ENCODE peak calls at places on chromosomes 5 and 9, in six cellular contexts. R, S, F, D, A and J are unnamed samples.

GRCh38 chr5:147576646-147577535 is 67.0 kb upstream of the DPYSL3 start:
- DNase-seq in R (peak), S (peak), F (peak), D (peak), A (peak), J (no peak)

GRCh38 chr5:157575096-157575872 is at the start of gene ADAM19:
- DNase-seq in R (peak), S (no peak), F (peak), D (peak), A (peak), J (no peak)

GRCh38 chr9:69674112-69674511 is 1.9 kb upstream of the APBA1 start:
- DNase-seq in R (no peak), S (no peak), F (no peak), D (no peak), A (no peak), J (no peak)

GRCh38 chr9:38068616-38068865 is 486 bp downstream of the SHB start:
- DNase-seq in R (peak), S (peak), F (peak), D (peak), A (no peak), J (no peak)

GRCh38 chr5:72624641-72625236 is 117.5 kb upstream of the ZNF366 start:
- DNase-seq in R (peak), S (no peak), F (no peak), D (no peak), A (no peak), J (no peak)

GRCh38 chr9:112846528-112847488 is 43.9 kb downstream of the SLC46A2 start:
- DNase-seq in R (no peak), S (no peak), F (no peak), D (no peak), A (no peak), J (no peak)

GRCh38 chr5:173242675-173243085 is 7.7 kb upstream of the NKX2-5 start:
- DNase-seq in R (no peak), S (no peak), F (no peak), D (peak), A (no peak), J (no peak)

GRCh38 chr5:39209924-39210323 is 9.4 kb downstream of the FYB1 start:
- DNase-seq in R (no peak), S (peak), F (no peak), D (peak), A (no peak), J (no peak)

GRCh38 chr5:68320094-68320986 is 104.8 kb downstream of the PIK3R1 start:
- DNase-seq in R (no peak), S (peak), F (peak), D (no peak), A (no peak), J (no peak)

GRCh38 chr5:127084656-127085055 is 11.4 kb upstream of the C5orf63 start:
- DNase-seq in R (no peak), S (no peak), F (no peak), D (no peak), A (no peak), J (no peak)

GRCh38 chr5:54083851-54084250 is 226.5 kb downstream of the ARL15 start:
- DNase-seq in R (no peak), S (no peak), F (no peak), D (no peak), A (no peak), J (no peak)

GRCh38 chr9:79233542-79233941 is 338.2 kb upstream of the TLE4 start:
- DNase-seq in R (no peak), S (no peak), F (no peak), D (no peak), A (no peak), J (no peak)

GRCh38 chr5:170482511-170482910 is 21.3 kb upstream of the KCNIP1 start:
- DNase-seq in R (no peak), S (no peak), F (no peak), D (no peak), A (no peak), J (no peak)

GRCh38 chr5:122292357-122292756 is 19.7 kb upstream of the SNCAIP start:
- DNase-seq in R (no peak), S (no peak), F (no peak), D (no peak), A (no peak), J (no peak)

GRCh38 chr9:37540634-37541033 is 35.5 kb downstream of the FBXO10 start:
- DNase-seq in R (no peak), S (peak), F (no peak), D (peak), A (peak), J (no peak)

GRCh38 chr9:130985606-130986162 is 23.3 kb upstream of the LAMC3 start:
- DNase-seq in R (no peak), S (no peak), F (no peak), D (no peak), A (no peak), J (no peak)

GRCh38 chr5:115541586-115541985 is 3.0 kb downstream of the FEM1C start:
- DNase-seq in R (no peak), S (no peak), F (no peak), D (no peak), A (no peak), J (no peak)

GRCh38 chr9:37693265-37693664 is 42.5 kb downstream of the FRMPD1 start:
- DNase-seq in R (no peak), S (no peak), F (no peak), D (no peak), A (no peak), J (no peak)

GRCh38 chr5:121630402-121630801 is 221.3 kb upstream of the FTMT start:
- DNase-seq in R (no peak), S (no peak), F (no peak), D (no peak), A (no peak), J (no peak)

GRCh38 chr5:168620807-168621206 is 41.6 kb upstream of the PANK3 start:
- DNase-seq in R (no peak), S (no peak), F (no peak), D (no peak), A (no peak), J (no peak)

GRCh38 chr5:8188874-8189588 is 320.1 kb downstream of the MTRR start:
- DNase-seq in R (no peak), S (peak), F (no peak), D (no peak), A (no peak), J (no peak)

GRCh38 chr5:146698651-146699050 is 179.9 kb downstream of the PPP2R2B start:
- DNase-seq in R (no peak), S (no peak), F (no peak), D (no peak), A (no peak), J (no peak)

GRCh38 chr5:128015978-128016377 is 67.6 kb upstream of the SLC12A2 start:
- DNase-seq in R (no peak), S (no peak), F (no peak), D (no peak), A (no peak), J (no peak)

GRCh38 chr5:115979628-115980041 is 17.4 kb downstream of the LVRN start:
- DNase-seq in R (no peak), S (no peak), F (no peak), D (no peak), A (no peak), J (no peak)

GRCh38 chr9:11871832-11872231 is 821.4 kb upstream of the TYRP1 start:
- DNase-seq in R (no peak), S (no peak), F (no peak), D (no peak), A (no peak), J (no peak)

GRCh38 chr5:132156413-132156812 is 71.2 kb downstream of the P4HA2 start:
- DNase-seq in R (no peak), S (no peak), F (no peak), D (no peak), A (no peak), J (no peak)

GRCh38 chr9:130003943-130004552 is 38.9 kb downstream of the FNBP1 start:
- DNase-seq in R (peak), S (no peak), F (no peak), D (no peak), A (no peak), J (no peak)

GRCh38 chr5:114678778-114679177 is 316.9 kb downstream of the KCNN2 start:
- DNase-seq in R (no peak), S (no peak), F (no peak), D (no peak), A (no peak), J (no peak)

GRCh38 chr9:68698943-68699509 is 6.0 kb upstream of the PIP5K1B start:
- DNase-seq in R (no peak), S (no peak), F (no peak), D (no peak), A (no peak), J (no peak)

GRCh38 chr5:103402861-103403260 is 144.3 kb downstream of the MACIR start:
- DNase-seq in R (no peak), S (no peak), F (no peak), D (no peak), A (no peak), J (no peak)

GRCh38 chr5:65925601-65926275 is 637 bp upstream of the ERBIN start:
- DNase-seq in R (peak), S (peak), F (peak), D (peak), A (peak), J (no peak)

GRCh38 chr5:55226934-55227737 is at the start of gene MCIDAS:
- DNase-seq in R (no peak), S (peak), F (peak), D (peak), A (peak), J (no peak)

GRCh38 chr5:9479361-9479760 is 66.5 kb downstream of the SEMA5A start:
- DNase-seq in R (no peak), S (no peak), F (no peak), D (no peak), A (no peak), J (no peak)

GRCh38 chr5:143145388-143145787 is 258.1 kb downstream of the NR3C1 start:
- DNase-seq in R (no peak), S (no peak), F (no peak), D (no peak), A (no peak), J (no peak)

GRCh38 chr5:143148461-143149170 is 254.9 kb downstream of the NR3C1 start:
- DNase-seq in R (no peak), S (no peak), F (no peak), D (no peak), A (no peak), J (no peak)

GRCh38 chr5:143147918-143148317 is 255.6 kb downstream of the NR3C1 start:
- DNase-seq in R (peak), S (no peak), F (no peak), D (no peak), A (no peak), J (no peak)

GRCh38 chr5:143146161-143146560 is 257.3 kb downstream of the NR3C1 start:
- DNase-seq in R (no peak), S (no peak), F (no peak), D (no peak), A (no peak), J (no peak)

GRCh38 chr5:143147382-143147781 is 256.1 kb downstream of the NR3C1 start:
- DNase-seq in R (no peak), S (no peak), F (no peak), D (no peak), A (no peak), J (no peak)
- H3K27ac ChIP-seq in R (no peak), S (peak), F (no peak), D (no peak), A (peak), J (peak)

DNA sequence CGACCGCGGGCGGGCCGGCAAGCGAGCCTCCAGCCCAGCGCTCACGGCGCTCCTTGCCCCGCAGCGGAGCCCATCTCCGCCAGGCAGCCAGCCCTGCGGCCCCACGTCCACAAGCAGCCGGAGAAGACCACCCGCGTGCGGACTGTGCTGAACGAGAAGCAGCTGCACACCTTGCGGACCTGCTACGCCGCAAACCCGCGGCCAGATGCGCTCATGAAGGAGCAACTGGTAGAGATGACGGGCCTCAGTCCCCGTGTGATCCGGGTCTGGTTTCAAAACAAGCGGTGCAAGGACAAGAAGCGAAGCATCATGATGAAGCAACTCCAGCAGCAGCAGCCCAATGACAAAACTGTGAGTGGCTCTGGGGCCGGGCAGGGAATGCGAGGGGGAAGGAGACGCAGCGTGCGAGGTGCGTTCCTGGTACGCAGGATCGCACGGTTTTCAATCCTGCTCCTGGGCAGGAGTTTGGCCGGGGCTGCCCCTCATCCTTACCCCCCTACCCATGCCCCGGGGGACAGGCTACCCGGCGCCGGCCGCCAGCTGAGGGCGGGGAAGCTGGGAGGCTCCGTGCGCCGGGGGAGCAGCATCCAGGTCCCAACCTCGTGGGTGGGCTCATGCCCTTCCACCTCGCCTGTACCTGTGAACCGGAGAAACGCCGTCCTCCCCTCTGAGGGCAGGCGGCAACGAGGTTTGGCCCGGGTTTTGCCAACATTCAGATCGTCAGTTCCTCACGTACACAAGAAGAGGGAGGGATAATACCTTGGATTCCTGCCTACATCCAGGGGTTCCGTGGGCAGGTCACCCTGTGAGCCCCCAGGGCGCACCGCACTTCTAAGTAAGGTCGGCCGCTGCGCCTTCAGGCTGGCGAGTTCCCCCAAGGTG is 6.6 kb downstream of the ISL1 start:
- DNase-seq in R (no peak), S (no peak), F (no peak), D (no peak), A (no peak), J (no peak)
- H3K27ac ChIP-seq in R (no peak), S (peak), F (no peak), D (no peak), A (no peak), J (no peak)

DNA sequence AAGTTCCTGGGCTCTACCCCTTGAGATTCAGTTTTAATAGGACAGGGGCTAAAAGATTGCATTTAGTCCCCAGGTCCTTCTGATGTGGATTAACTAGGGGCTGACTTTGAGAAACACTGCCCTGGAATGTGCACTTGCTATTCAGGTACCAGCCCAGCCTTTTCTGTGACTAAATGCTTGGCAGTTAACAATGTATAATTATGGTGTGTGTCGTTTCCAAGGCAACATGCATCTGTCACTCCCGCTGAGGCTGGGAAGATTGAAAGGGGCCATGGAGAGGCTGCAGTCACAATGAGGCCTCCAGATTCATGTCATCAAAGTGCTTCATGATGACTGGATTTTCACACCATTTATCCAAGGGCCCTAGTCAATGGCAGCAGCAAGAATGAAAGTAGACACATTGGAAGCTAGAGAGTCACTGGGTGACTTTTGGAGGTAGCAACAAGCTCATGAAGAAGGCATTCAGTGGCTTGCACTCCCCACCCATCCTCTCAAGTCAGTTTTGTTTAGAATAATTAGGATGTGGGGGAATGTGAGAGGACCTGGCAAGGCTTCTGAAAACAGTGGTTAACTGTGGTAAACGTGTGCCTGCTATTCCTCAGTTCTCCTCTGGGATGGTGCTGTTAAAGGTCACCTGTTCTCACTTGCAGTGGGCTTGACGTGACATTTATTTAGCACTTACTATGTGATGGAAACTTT is 28.3 kb downstream of the RAI14 start:
- DNase-seq in R (no peak), S (no peak), F (no peak), D (no peak), A (no peak), J (no peak)
- H3K27ac ChIP-seq in R (no peak), S (no peak), F (no peak), D (no peak), A (no peak), J (no peak)

DNA sequence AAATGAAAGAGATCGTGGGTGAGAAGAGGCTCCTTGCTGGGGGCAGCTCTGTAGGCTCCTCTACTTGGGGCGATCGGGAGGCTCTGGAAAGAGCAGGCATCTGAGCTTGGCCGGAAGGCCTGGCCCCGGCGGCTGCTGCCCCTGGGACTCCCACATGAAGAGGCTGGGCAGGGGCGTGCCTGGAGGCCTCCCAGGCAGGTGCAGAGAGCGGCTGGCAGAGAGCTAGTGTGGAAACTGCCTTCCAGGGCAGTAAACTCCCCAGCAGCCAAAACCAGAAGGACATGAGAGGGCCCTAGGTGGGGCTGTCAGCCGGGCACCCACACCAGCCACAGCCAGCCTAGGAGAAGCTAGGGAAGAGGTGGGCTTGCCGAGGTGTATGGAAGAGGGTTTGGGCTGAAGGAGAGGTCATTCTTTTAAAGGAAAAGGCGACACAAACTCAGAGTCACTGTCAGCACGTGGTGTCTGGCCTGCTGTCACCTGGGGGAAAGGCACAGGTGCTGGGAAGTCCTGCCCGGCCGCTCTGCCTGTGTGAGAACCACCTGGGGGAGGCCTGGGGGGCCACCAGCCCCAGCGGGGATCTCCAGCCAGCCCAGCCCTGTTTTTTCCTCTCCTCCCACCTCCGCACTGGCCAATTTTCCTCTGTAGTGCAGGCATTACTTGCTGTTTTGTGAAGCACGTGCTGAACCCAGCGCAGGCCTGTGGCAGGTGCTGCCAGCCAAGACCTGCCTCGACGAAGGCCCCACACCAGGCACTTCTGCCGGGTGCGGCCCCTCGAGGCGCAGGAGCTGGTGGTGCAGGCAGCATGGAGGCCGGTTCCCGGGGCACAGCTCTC is 44.8 kb upstream of the EGFL7 start:
- DNase-seq in R (no peak), S (no peak), F (no peak), D (peak), A (no peak), J (no peak)
- H3K27ac ChIP-seq in R (no peak), S (peak), F (peak), D (no peak), A (no peak), J (no peak)

DNA sequence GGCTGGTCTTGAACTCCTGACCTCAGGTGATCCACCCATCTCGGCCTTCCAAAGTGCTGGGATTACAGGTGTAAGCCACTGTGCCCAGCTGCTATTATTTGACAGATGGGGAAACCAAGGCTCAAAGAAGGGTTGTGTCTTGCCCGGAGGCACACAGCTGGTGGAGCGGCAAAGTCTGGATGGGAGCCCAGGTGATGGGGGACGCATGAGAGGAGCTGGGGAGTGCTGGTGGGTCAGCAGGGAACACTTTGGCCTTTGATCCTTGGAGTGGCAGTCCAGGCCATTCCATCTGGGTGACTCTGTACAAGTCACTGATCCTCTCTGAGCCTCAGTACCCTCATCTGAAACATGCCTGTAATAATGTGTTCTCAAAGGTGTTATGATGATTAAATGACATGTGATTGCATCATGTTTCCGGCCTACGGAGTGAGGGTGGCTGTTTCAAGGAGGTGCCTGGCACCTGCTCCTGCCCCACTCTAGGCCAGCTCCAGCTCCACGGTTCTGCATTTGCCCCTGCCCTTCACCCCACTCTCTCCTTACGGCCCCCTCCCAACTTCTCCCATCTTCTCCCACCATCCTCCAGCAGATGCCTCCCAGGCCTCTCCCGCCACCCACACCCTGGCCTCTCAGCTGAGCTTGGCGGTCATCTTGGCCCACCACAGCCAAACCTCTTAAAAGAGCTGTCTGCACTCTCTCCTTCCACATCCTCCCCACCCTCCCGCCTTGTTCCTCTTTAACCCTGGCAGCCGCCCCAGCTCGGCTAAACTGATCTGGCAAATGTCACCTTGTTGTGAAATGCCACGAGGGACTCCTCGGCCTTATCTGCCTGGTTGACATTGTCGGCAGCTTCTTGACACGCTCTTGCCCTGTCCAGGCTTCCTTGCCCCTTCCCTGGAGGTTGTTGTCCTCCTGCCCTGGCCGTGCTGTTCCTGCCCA is 5.5 kb upstream of the DBN1 start:
- DNase-seq in R (peak), S (peak), F (peak), D (peak), A (peak), J (no peak)
- H3K27ac ChIP-seq in R (peak), S (peak), F (no peak), D (peak), A (peak), J (peak)

DNA sequence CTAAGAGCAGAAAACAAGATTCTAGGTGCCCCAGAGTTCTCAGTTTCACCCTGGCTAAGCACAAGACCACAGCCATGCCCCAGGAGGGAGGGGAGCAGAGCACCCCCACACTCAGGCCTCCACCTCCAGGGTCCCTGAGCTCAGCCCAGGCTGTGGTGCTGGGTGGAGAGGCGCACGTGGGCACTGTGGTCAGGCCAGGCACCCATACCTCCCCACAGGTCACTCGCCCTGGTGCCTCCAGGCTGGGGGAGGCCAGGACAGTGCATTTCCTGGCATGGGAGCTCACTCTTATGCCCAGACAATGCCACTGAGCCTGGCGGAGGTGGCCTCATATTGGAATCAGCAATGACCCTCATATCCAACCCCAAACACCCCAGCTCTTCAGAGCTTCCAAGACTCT is 78.8 kb downstream of the HRH2 start:
- DNase-seq in R (no peak), S (no peak), F (no peak), D (no peak), A (no peak), J (no peak)
- H3K27ac ChIP-seq in R (no peak), S (no peak), F (no peak), D (no peak), A (no peak), J (no peak)